ENCODE peak calls at places on chromosomes 12 and 14, in six cellular contexts. One of them, this sample, is unnamed. For H3K4me1, the result is how much of the 10 kb centered on the place peaks cover.

GRCh38 chr12:8644345-8645248 is 18.0 kb downstream of the MFAP5 start:
- DNase-seq in spleen: no peak
- DNase-seq in heart left ventricle: no peak
- DNase-seq in gastrocnemius medialis: no peak
- DNase-seq in HCT116: no peak
- DNase-seq in uterus: no peak
- DNase-seq in this sample: no peak

GRCh38 chr12:42473130-42473529 is 116.4 kb downstream of the PRICKLE1 start:
- DNase-seq in uterus: no peak
- DNase-seq in heart left ventricle: no peak
- DNase-seq in gastrocnemius medialis: no peak
- DNase-seq in spleen: no peak
- DNase-seq in HCT116: no peak
- DNase-seq in this sample: no peak

GRCh38 chr12:52005903-52006703 is 643 bp upstream of the TAMALIN start:
- DNase-seq in gastrocnemius medialis: no peak
- DNase-seq in uterus: no peak
- DNase-seq in HCT116: no peak
- DNase-seq in heart left ventricle: peak
- DNase-seq in spleen: peak
- DNase-seq in this sample: peak

GRCh38 chr14:100804558-100805309 is 21.2 kb upstream of the MEG3 start:
- DNase-seq in HCT116: no peak
- DNase-seq in uterus: no peak
- DNase-seq in spleen: no peak
- DNase-seq in gastrocnemius medialis: no peak
- DNase-seq in heart left ventricle: peak
- DNase-seq in this sample: no peak

GRCh38 chr12:47945341-47945728 is 18.1 kb upstream of the TMEM106C start:
- DNase-seq in gastrocnemius medialis: no peak
- DNase-seq in uterus: no peak
- DNase-seq in HCT116: no peak
- DNase-seq in spleen: no peak
- DNase-seq in heart left ventricle: no peak
- DNase-seq in this sample: no peak

GRCh38 chr12:127494961-127495915 is 771.7 kb upstream of the TMEM132C start:
- DNase-seq in heart left ventricle: no peak
- DNase-seq in HCT116: no peak
- DNase-seq in spleen: no peak
- DNase-seq in uterus: no peak
- DNase-seq in gastrocnemius medialis: no peak
- DNase-seq in this sample: no peak

GRCh38 chr12:100987552-100988277 is 193.1 kb downstream of the ANO4 start:
- DNase-seq in spleen: no peak
- DNase-seq in uterus: peak
- DNase-seq in gastrocnemius medialis: no peak
- DNase-seq in heart left ventricle: no peak
- DNase-seq in HCT116: peak
- DNase-seq in this sample: peak

GRCh38 chr14:95862243-95862642 is 14.4 kb upstream of the TUNAR start:
- DNase-seq in spleen: no peak
- DNase-seq in gastrocnemius medialis: no peak
- DNase-seq in HCT116: no peak
- DNase-seq in uterus: no peak
- DNase-seq in heart left ventricle: no peak
- DNase-seq in this sample: no peak

GRCh38 chr14:67166450-67166853 is 22.8 kb upstream of the GARIN2 start:
- DNase-seq in uterus: no peak
- DNase-seq in gastrocnemius medialis: no peak
- DNase-seq in HCT116: peak
- DNase-seq in spleen: no peak
- DNase-seq in heart left ventricle: no peak
- DNase-seq in this sample: peak

GRCh38 chr12:29380536-29381523 is at the start of gene ERGIC2:
- DNase-seq in spleen: peak
- DNase-seq in heart left ventricle: peak
- DNase-seq in HCT116: peak
- DNase-seq in gastrocnemius medialis: peak
- DNase-seq in uterus: peak
- DNase-seq in this sample: peak

GRCh38 chr12:29382251-29382650 is 1.3 kb upstream of the ERGIC2 start:
- DNase-seq in uterus: no peak
- DNase-seq in gastrocnemius medialis: no peak
- DNase-seq in heart left ventricle: no peak
- DNase-seq in HCT116: no peak
- DNase-seq in spleen: no peak
- DNase-seq in this sample: no peak
- H3K4me1 ChIP-seq in uterus: under half
- H3K4me1 ChIP-seq in gastrocnemius medialis: under half
- H3K4me1 ChIP-seq in heart left ventricle: under half
- H3K4me1 ChIP-seq in HCT116: under half
- H3K4me1 ChIP-seq in spleen: under half
- H3K4me1 ChIP-seq in this sample: under half

GRCh38 chr12:14802961-14803829 is at the start of the genes C12orf60 and WBP11:
- DNase-seq in gastrocnemius medialis: peak
- DNase-seq in HCT116: peak
- DNase-seq in heart left ventricle: peak
- DNase-seq in spleen: peak
- DNase-seq in uterus: peak
- DNase-seq in this sample: peak
- TF ChIP-seq POLR2A in gastrocnemius medialis: peak
- TF ChIP-seq POLR2A in HCT116: peak
- TF ChIP-seq POLR2A in heart left ventricle: peak
- TF ChIP-seq POLR2A in spleen: no peak
- TF ChIP-seq POLR2A in uterus: peak
- TF ChIP-seq POLR2A in this sample: peak

GRCh38 chr12:104435765-104436164 is 21.0 kb upstream of the CHST11 start:
- DNase-seq in heart left ventricle: no peak
- DNase-seq in uterus: no peak
- DNase-seq in spleen: no peak
- DNase-seq in HCT116: no peak
- DNase-seq in gastrocnemius medialis: no peak
- DNase-seq in this sample: no peak

GRCh38 chr12:104438134-104438533 is 18.6 kb upstream of the CHST11 start:
- DNase-seq in uterus: no peak
- DNase-seq in spleen: no peak
- DNase-seq in HCT116: no peak
- DNase-seq in heart left ventricle: no peak
- DNase-seq in gastrocnemius medialis: no peak
- DNase-seq in this sample: no peak

GRCh38 chr12:104436790-104437189 is 20.0 kb upstream of the CHST11 start:
- DNase-seq in heart left ventricle: no peak
- DNase-seq in gastrocnemius medialis: no peak
- DNase-seq in spleen: no peak
- DNase-seq in HCT116: no peak
- DNase-seq in uterus: no peak
- DNase-seq in this sample: no peak

GRCh38 chr12:104443008-104443407 is 13.7 kb upstream of the CHST11 start:
- DNase-seq in spleen: no peak
- DNase-seq in uterus: no peak
- DNase-seq in heart left ventricle: no peak
- DNase-seq in gastrocnemius medialis: no peak
- DNase-seq in HCT116: no peak
- DNase-seq in this sample: no peak

GRCh38 chr12:104439137-104439536 is 17.6 kb upstream of the CHST11 start:
- DNase-seq in gastrocnemius medialis: no peak
- DNase-seq in heart left ventricle: no peak
- DNase-seq in spleen: no peak
- DNase-seq in HCT116: no peak
- DNase-seq in uterus: no peak
- DNase-seq in this sample: no peak
- H3K4me1 ChIP-seq in gastrocnemius medialis: under half
- H3K4me1 ChIP-seq in heart left ventricle: under half
- H3K4me1 ChIP-seq in spleen: under half
- H3K4me1 ChIP-seq in HCT116: under half
- H3K4me1 ChIP-seq in uterus: under half
- H3K4me1 ChIP-seq in this sample: under half

DNA sequence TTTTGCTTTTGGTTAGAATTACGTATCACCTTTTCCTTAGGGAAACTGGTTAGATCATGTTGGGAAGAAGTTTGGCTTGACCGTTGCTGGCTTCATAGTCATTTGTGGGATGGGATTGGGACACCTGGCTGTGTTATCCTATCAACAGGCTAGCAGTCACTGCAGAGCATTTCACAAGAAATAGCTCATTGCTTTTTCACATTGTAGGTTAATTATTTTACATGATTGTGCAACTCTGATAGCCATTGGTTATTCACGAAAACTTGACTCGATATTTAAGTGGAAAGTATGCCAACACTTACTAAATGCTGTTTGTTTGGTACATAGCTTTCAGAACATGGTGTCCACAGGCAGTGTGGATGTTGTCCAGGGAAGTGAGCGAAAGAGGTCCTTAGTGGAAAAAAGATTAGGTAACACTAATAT is 89.4 kb downstream of the NKX2-1 start:
- DNase-seq in uterus: no peak
- DNase-seq in gastrocnemius medialis: no peak
- DNase-seq in spleen: no peak
- DNase-seq in HCT116: no peak
- DNase-seq in heart left ventricle: no peak
- DNase-seq in this sample: no peak
- TF ChIP-seq POLR2A in uterus: no peak
- TF ChIP-seq POLR2A in gastrocnemius medialis: no peak
- TF ChIP-seq POLR2A in spleen: no peak
- TF ChIP-seq POLR2A in HCT116: no peak
- TF ChIP-seq POLR2A in heart left ventricle: no peak
- TF ChIP-seq POLR2A in this sample: no peak

GRCh38 chr12:45989857-45990467 is 412 bp downstream of the SCAF11 start:
- DNase-seq in spleen: peak
- DNase-seq in heart left ventricle: peak
- DNase-seq in gastrocnemius medialis: no peak
- DNase-seq in uterus: peak
- DNase-seq in HCT116: peak
- DNase-seq in this sample: peak

GRCh38 chr12:45989277-45989856 is 1.0 kb downstream of the SCAF11 start:
- DNase-seq in gastrocnemius medialis: peak
- DNase-seq in uterus: no peak
- DNase-seq in heart left ventricle: no peak
- DNase-seq in HCT116: peak
- DNase-seq in spleen: peak
- DNase-seq in this sample: no peak

GRCh38 chr12:45987339-45987726 is 3.0 kb downstream of the SCAF11 start:
- DNase-seq in heart left ventricle: no peak
- DNase-seq in gastrocnemius medialis: no peak
- DNase-seq in spleen: no peak
- DNase-seq in uterus: no peak
- DNase-seq in HCT116: no peak
- DNase-seq in this sample: no peak

GRCh38 chr12:45986646-45987338 is 3.6 kb downstream of the SCAF11 start:
- DNase-seq in spleen: no peak
- DNase-seq in gastrocnemius medialis: no peak
- DNase-seq in HCT116: no peak
- DNase-seq in heart left ventricle: no peak
- DNase-seq in uterus: no peak
- DNase-seq in this sample: no peak

GRCh38 chr12:45988259-45988658 is 2.1 kb downstream of the SCAF11 start:
- DNase-seq in uterus: no peak
- DNase-seq in heart left ventricle: no peak
- DNase-seq in spleen: no peak
- DNase-seq in gastrocnemius medialis: no peak
- DNase-seq in HCT116: no peak
- DNase-seq in this sample: no peak
- H3K4me1 ChIP-seq in uterus: under half
- H3K4me1 ChIP-seq in heart left ventricle: half or more
- H3K4me1 ChIP-seq in spleen: under half
- H3K4me1 ChIP-seq in gastrocnemius medialis: half or more
- H3K4me1 ChIP-seq in HCT116: under half
- H3K4me1 ChIP-seq in this sample: under half

GRCh38 chr12:22046090-22046967 is at the start of gene CMAS:
- DNase-seq in uterus: peak
- DNase-seq in heart left ventricle: peak
- DNase-seq in gastrocnemius medialis: peak
- DNase-seq in spleen: peak
- DNase-seq in HCT116: peak
- DNase-seq in this sample: peak
- TF ChIP-seq POLR2A in uterus: peak
- TF ChIP-seq POLR2A in heart left ventricle: peak
- TF ChIP-seq POLR2A in gastrocnemius medialis: peak
- TF ChIP-seq POLR2A in spleen: no peak
- TF ChIP-seq POLR2A in HCT116: peak
- TF ChIP-seq POLR2A in this sample: peak

This sample was measured in adrenal gland.